ENCODE peak calls at places on chromosomes 3 and 15, in nine cellular contexts. One of them, this sample, is unnamed. For H3K4me1, the result is how much of the 10 kb centered on the place peaks cover.

GRCh38 chr15:96887730-96888129 is 557.2 kb downstream of the NR2F2 start:
- DNase-seq in fibroblast of lung: peak
- DNase-seq in MM.1S: no peak
- DNase-seq in neural progenitor cell: no peak
- DNase-seq in GM23248: no peak
- DNase-seq in SK-N-SH: no peak
- DNase-seq in IMR-90: no peak
- DNase-seq in neuronal stem cell: no peak
- DNase-seq in mesendoderm: no peak
- DNase-seq in this sample: no peak

GRCh38 chr3:154229217-154229590 is 95.1 kb downstream of the DHX36 start:
- DNase-seq in IMR-90: peak
- DNase-seq in MM.1S: no peak
- DNase-seq in SK-N-SH: no peak
- DNase-seq in fibroblast of lung: peak
- DNase-seq in GM23248: no peak
- DNase-seq in neural progenitor cell: no peak
- DNase-seq in neuronal stem cell: no peak
- DNase-seq in mesendoderm: no peak
- DNase-seq in this sample: no peak

GRCh38 chr3:38581774-38582173 is 67.7 kb downstream of the SCN5A start:
- DNase-seq in IMR-90: no peak
- DNase-seq in neuronal stem cell: no peak
- DNase-seq in mesendoderm: no peak
- DNase-seq in MM.1S: no peak
- DNase-seq in SK-N-SH: no peak
- DNase-seq in GM23248: no peak
- DNase-seq in neural progenitor cell: no peak
- DNase-seq in fibroblast of lung: no peak
- DNase-seq in this sample: no peak

GRCh38 chr15:48433226-48433886 is 102.1 kb downstream of the DUT start:
- DNase-seq in GM23248: peak
- DNase-seq in mesendoderm: no peak
- DNase-seq in IMR-90: peak
- DNase-seq in MM.1S: no peak
- DNase-seq in neural progenitor cell: no peak
- DNase-seq in fibroblast of lung: peak
- DNase-seq in neuronal stem cell: no peak
- DNase-seq in SK-N-SH: no peak
- DNase-seq in this sample: no peak

GRCh38 chr3:177553586-177553985 is 356.3 kb upstream of the TBL1XR1 start:
- DNase-seq in neuronal stem cell: no peak
- DNase-seq in GM23248: no peak
- DNase-seq in mesendoderm: no peak
- DNase-seq in fibroblast of lung: no peak
- DNase-seq in SK-N-SH: no peak
- DNase-seq in IMR-90: no peak
- DNase-seq in MM.1S: no peak
- DNase-seq in neural progenitor cell: no peak
- DNase-seq in this sample: no peak

GRCh38 chr3:13709706-13710105 is 160.8 kb downstream of the FBLN2 start:
- DNase-seq in GM23248: no peak
- DNase-seq in MM.1S: no peak
- DNase-seq in SK-N-SH: no peak
- DNase-seq in neuronal stem cell: no peak
- DNase-seq in mesendoderm: no peak
- DNase-seq in fibroblast of lung: no peak
- DNase-seq in neural progenitor cell: no peak
- DNase-seq in IMR-90: no peak
- DNase-seq in this sample: no peak

GRCh38 chr15:44087578-44088190 is 107.4 kb downstream of the FRMD5 start:
- DNase-seq in mesendoderm: peak
- DNase-seq in SK-N-SH: no peak
- DNase-seq in fibroblast of lung: peak
- DNase-seq in neural progenitor cell: no peak
- DNase-seq in IMR-90: peak
- DNase-seq in GM23248: peak
- DNase-seq in neuronal stem cell: no peak
- DNase-seq in MM.1S: no peak
- DNase-seq in this sample: no peak

GRCh38 chr15:41746802-41747201 is 27.5 kb upstream of the MAPKBP1 start:
- DNase-seq in mesendoderm: no peak
- DNase-seq in IMR-90: peak
- DNase-seq in neural progenitor cell: no peak
- DNase-seq in MM.1S: no peak
- DNase-seq in SK-N-SH: no peak
- DNase-seq in neuronal stem cell: no peak
- DNase-seq in fibroblast of lung: peak
- DNase-seq in GM23248: peak
- DNase-seq in this sample: no peak

GRCh38 chr15:80926126-80926525 is 63.5 kb downstream of the MESD start:
- DNase-seq in neural progenitor cell: no peak
- DNase-seq in GM23248: no peak
- DNase-seq in IMR-90: no peak
- DNase-seq in fibroblast of lung: no peak
- DNase-seq in SK-N-SH: no peak
- DNase-seq in neuronal stem cell: no peak
- DNase-seq in MM.1S: no peak
- DNase-seq in mesendoderm: no peak
- DNase-seq in this sample: no peak

DNA sequence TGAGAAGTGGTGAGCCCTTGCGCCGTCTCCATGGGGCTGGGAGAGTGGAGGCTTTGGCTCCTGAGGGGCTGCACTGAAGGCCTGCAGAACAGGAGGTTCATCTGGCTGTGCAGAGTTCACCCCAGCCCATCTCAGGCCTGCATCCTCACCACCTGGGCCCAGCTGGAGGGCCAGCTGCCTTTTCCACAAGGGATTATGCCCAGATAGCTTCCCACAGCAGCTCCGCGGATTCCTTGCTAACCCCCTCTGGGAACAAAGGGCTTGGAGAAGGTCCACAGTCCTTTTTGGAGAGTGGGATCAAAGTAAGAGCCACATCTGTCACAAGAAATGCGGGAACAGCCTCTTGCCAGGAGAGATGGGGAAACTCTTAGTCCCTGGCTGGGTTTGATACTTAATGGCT is 164.6 kb upstream of the RGMA start:
- DNase-seq in SK-N-SH: no peak
- DNase-seq in mesendoderm: no peak
- DNase-seq in MM.1S: no peak
- DNase-seq in IMR-90: no peak
- DNase-seq in GM23248: no peak
- DNase-seq in neuronal stem cell: no peak
- DNase-seq in fibroblast of lung: no peak
- DNase-seq in neural progenitor cell: peak
- DNase-seq in this sample: no peak
- H3K4me2 ChIP-seq in SK-N-SH: no peak
- H3K4me2 ChIP-seq in mesendoderm: no peak
- H3K4me2 ChIP-seq in MM.1S: no peak
- H3K4me2 ChIP-seq in IMR-90: no peak
- H3K4me2 ChIP-seq in GM23248: no peak
- H3K4me2 ChIP-seq in neuronal stem cell: no peak
- H3K4me2 ChIP-seq in fibroblast of lung: no peak
- H3K4me2 ChIP-seq in neural progenitor cell: peak
- H3K4me2 ChIP-seq in this sample: no peak

GRCh38 chr3:52053307-52054304 is 2.8 kb downstream of the DUSP7 start:
- DNase-seq in IMR-90: peak
- DNase-seq in neural progenitor cell: peak
- DNase-seq in MM.1S: no peak
- DNase-seq in GM23248: peak
- DNase-seq in neuronal stem cell: no peak
- DNase-seq in fibroblast of lung: no peak
- DNase-seq in mesendoderm: peak
- DNase-seq in SK-N-SH: no peak
- DNase-seq in this sample: peak
- H3K4me1 ChIP-seq in IMR-90: under half
- H3K4me1 ChIP-seq in neural progenitor cell: under half
- H3K4me1 ChIP-seq in MM.1S: under half
- H3K4me1 ChIP-seq in GM23248: under half
- H3K4me1 ChIP-seq in neuronal stem cell: under half
- H3K4me1 ChIP-seq in fibroblast of lung: under half
- H3K4me1 ChIP-seq in mesendoderm: under half
- H3K4me1 ChIP-seq in SK-N-SH: half or more
- H3K4me1 ChIP-seq in this sample: under half

DNA sequence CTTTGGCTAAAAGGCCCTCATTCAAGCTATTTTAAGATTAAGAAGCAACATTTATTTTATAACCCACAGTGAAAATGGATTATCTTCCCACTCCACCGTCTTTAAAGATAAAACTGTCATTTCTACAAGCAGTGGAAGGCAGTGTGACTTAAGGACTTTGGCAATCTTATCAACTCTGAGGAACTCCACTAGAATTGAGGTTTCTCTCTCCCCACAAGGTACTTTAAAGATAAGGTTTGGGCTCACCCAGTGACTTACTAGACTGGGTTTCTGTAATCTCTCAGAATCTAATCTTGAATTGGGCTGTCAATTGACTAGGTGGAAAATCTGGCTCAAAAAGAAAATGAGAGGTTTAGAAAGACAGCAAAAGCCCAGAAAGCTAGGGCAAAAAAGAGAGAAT is 21.7 kb downstream of the ZNF385D start:
- DNase-seq in SK-N-SH: no peak
- DNase-seq in GM23248: no peak
- DNase-seq in MM.1S: no peak
- DNase-seq in neural progenitor cell: no peak
- DNase-seq in fibroblast of lung: peak
- DNase-seq in IMR-90: no peak
- DNase-seq in mesendoderm: peak
- DNase-seq in neuronal stem cell: no peak
- DNase-seq in this sample: no peak
- H3K9ac ChIP-seq in SK-N-SH: no peak
- H3K9ac ChIP-seq in GM23248: peak
- H3K9ac ChIP-seq in MM.1S: no peak
- H3K9ac ChIP-seq in neural progenitor cell: no peak
- H3K9ac ChIP-seq in fibroblast of lung: no peak
- H3K9ac ChIP-seq in IMR-90: no peak
- H3K9ac ChIP-seq in mesendoderm: no peak
- H3K9ac ChIP-seq in neuronal stem cell: no peak
- H3K9ac ChIP-seq in this sample: no peak

GRCh38 chr3:50625131-50625878 is 8.4 kb downstream of the MAPKAPK3 start:
- DNase-seq in neural progenitor cell: peak
- DNase-seq in neuronal stem cell: peak
- DNase-seq in SK-N-SH: no peak
- DNase-seq in IMR-90: no peak
- DNase-seq in MM.1S: no peak
- DNase-seq in GM23248: no peak
- DNase-seq in mesendoderm: no peak
- DNase-seq in fibroblast of lung: no peak
- DNase-seq in this sample: no peak

GRCh38 chr3:50625879-50626182 is 8.9 kb downstream of the MAPKAPK3 start:
- DNase-seq in neuronal stem cell: no peak
- DNase-seq in IMR-90: no peak
- DNase-seq in mesendoderm: no peak
- DNase-seq in fibroblast of lung: no peak
- DNase-seq in MM.1S: no peak
- DNase-seq in SK-N-SH: no peak
- DNase-seq in neural progenitor cell: no peak
- DNase-seq in GM23248: no peak
- DNase-seq in this sample: no peak

GRCh38 chr3:50624634-50625033 is 7.7 kb downstream of the MAPKAPK3 start:
- DNase-seq in neuronal stem cell: no peak
- DNase-seq in fibroblast of lung: peak
- DNase-seq in mesendoderm: peak
- DNase-seq in IMR-90: no peak
- DNase-seq in MM.1S: no peak
- DNase-seq in neural progenitor cell: no peak
- DNase-seq in GM23248: no peak
- DNase-seq in SK-N-SH: no peak
- DNase-seq in this sample: no peak

GRCh38 chr3:50622881-50623280 is 5.9 kb downstream of the MAPKAPK3 start:
- DNase-seq in IMR-90: no peak
- DNase-seq in GM23248: no peak
- DNase-seq in mesendoderm: no peak
- DNase-seq in neural progenitor cell: no peak
- DNase-seq in fibroblast of lung: no peak
- DNase-seq in SK-N-SH: no peak
- DNase-seq in MM.1S: no peak
- DNase-seq in neuronal stem cell: no peak
- DNase-seq in this sample: no peak

DNA sequence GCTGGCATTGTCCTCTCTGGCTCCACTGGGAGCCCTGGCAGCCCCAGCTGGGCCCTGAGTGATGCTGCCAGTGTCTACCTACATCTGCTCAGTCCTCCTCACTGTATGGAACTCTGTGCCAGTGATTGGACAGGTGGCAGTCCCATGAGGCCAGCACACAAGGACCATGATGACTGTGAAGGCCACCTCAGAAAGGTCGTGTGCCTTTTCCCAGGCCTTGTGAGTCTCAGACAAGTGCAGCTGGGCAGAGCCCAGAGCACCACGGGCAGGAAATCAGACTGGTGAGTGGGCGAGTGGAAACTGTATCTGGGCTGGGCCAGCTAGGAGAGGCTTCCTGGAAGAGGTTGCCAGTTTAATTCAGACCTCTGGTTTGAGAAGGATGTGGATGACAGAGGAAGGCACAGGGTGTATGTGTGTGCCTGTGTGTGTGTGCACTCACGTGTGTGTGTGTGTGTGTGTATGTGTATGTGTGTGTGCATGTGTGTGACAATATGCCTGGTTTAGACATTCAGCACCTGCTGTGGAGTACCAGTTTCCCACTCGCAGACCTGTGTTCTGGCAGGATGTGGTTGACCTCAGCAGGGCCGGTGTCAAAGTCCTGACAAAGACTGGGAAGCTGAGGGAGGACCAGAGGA is 7.0 kb downstream of the MAPKAPK3 start:
- DNase-seq in neuronal stem cell: no peak
- DNase-seq in GM23248: peak
- DNase-seq in IMR-90: peak
- DNase-seq in SK-N-SH: no peak
- DNase-seq in fibroblast of lung: peak
- DNase-seq in mesendoderm: no peak
- DNase-seq in neural progenitor cell: no peak
- DNase-seq in MM.1S: peak
- DNase-seq in this sample: no peak
- H3K4me2 ChIP-seq in neuronal stem cell: no peak
- H3K4me2 ChIP-seq in GM23248: peak
- H3K4me2 ChIP-seq in IMR-90: no peak
- H3K4me2 ChIP-seq in SK-N-SH: no peak
- H3K4me2 ChIP-seq in fibroblast of lung: no peak
- H3K4me2 ChIP-seq in mesendoderm: no peak
- H3K4me2 ChIP-seq in neural progenitor cell: no peak
- H3K4me2 ChIP-seq in MM.1S: peak
- H3K4me2 ChIP-seq in this sample: no peak

GRCh38 chr3:11568503-11569155 is 75.1 kb downstream of the VGLL4 start:
- DNase-seq in MM.1S: no peak
- DNase-seq in IMR-90: peak
- DNase-seq in neural progenitor cell: no peak
- DNase-seq in SK-N-SH: no peak
- DNase-seq in GM23248: peak
- DNase-seq in neuronal stem cell: no peak
- DNase-seq in mesendoderm: no peak
- DNase-seq in fibroblast of lung: peak
- DNase-seq in this sample: no peak
- H3K4me1 ChIP-seq in MM.1S: under half
- H3K4me1 ChIP-seq in IMR-90: under half
- H3K4me1 ChIP-seq in neural progenitor cell: under half
- H3K4me1 ChIP-seq in SK-N-SH: under half
- H3K4me1 ChIP-seq in GM23248: under half
- H3K4me1 ChIP-seq in neuronal stem cell: under half
- H3K4me1 ChIP-seq in mesendoderm: under half
- H3K4me1 ChIP-seq in fibroblast of lung: under half
- H3K4me1 ChIP-seq in this sample: under half

GRCh38 chr3:184596886-184597575 is 35.4 kb downstream of the EPHB3 start:
- DNase-seq in IMR-90: no peak
- DNase-seq in GM23248: no peak
- DNase-seq in mesendoderm: no peak
- DNase-seq in neuronal stem cell: no peak
- DNase-seq in fibroblast of lung: no peak
- DNase-seq in SK-N-SH: no peak
- DNase-seq in MM.1S: no peak
- DNase-seq in neural progenitor cell: no peak
- DNase-seq in this sample: no peak
- H3K9ac ChIP-seq in IMR-90: no peak
- H3K9ac ChIP-seq in GM23248: no peak
- H3K9ac ChIP-seq in mesendoderm: no peak
- H3K9ac ChIP-seq in neuronal stem cell: no peak
- H3K9ac ChIP-seq in fibroblast of lung: no peak
- H3K9ac ChIP-seq in SK-N-SH: no peak
- H3K9ac ChIP-seq in MM.1S: no peak
- H3K9ac ChIP-seq in neural progenitor cell: no peak
- H3K9ac ChIP-seq in this sample: no peak

This sample was measured in Karpas-422.